ENCODE peak calls at places on chromosomes 13 and 19, in four cellular contexts. J, C, O and Q are unnamed samples.

GRCh38 chr19:45938733-45939319 is 24.2 kb upstream of the NANOS2 start:
- DNase-seq in J (no peak), C (no peak), O (no peak), Q (no peak)

GRCh38 chr13:37345869-37346268 is 240.4 kb upstream of the CSNK1A1L start:
- DNase-seq in J (no peak), C (no peak), O (no peak), Q (no peak)

GRCh38 chr19:31880283-31880682 is 465.1 kb upstream of the ZNF507 start:
- DNase-seq in J (peak; percentile 19), C (no peak), O (no peak), Q (no peak)

GRCh38 chr13:75226092-75226491 is 255.9 kb downstream of the TBC1D4 start:
- DNase-seq in J (no peak), C (no peak), O (peak; percentile 55), Q (no peak)

GRCh38 chr19:40687525-40688016 is 2.9 kb downstream of the NUMBL start:
- DNase-seq in J (peak; percentile 87), C (no peak), O (no peak), Q (peak; percentile 84)

GRCh38 chr13:27117947-27118346 is 53.7 kb downstream of the USP12 start:
- DNase-seq in J (no peak), C (no peak), O (no peak), Q (no peak)

GRCh38 chr19:45177817-45178261 is at the start of gene TRAPPC6A:
- DNase-seq in J (no peak), C (no peak), O (peak; percentile 36), Q (no peak)

GRCh38 chr19:45464861-45465427 is 2.9 kb upstream of the FOSB start:
- DNase-seq in J (no peak), C (no peak), O (no peak), Q (no peak)

GRCh38 chr19:6632002-6632621 is 37.8 kb downstream of the TNFSF14 start:
- DNase-seq in J (no peak), C (peak; percentile 55), O (peak; percentile 66), Q (peak; percentile 92)

GRCh38 chr13:51584731-51585191 is 499 bp downstream of the WDFY2 start:
- DNase-seq in J (peak; percentile 49), C (peak; percentile 55), O (peak; percentile 72), Q (peak; percentile 61)

GRCh38 chr19:53424968-53425597 is 6.7 kb upstream of the ZNF761 start:
- DNase-seq in J (peak; percentile 70), C (peak; percentile 41), O (peak; percentile 85), Q (peak; percentile 61)

GRCh38 chr13:101917475-101917810 is 465.0 kb downstream of the ITGBL1 start:
- DNase-seq in J (no peak), C (no peak), O (peak; percentile 36), Q (no peak)

GRCh38 chr19:33277434-33277833 is 24.9 kb downstream of the CEBPA start:
- DNase-seq in J (no peak), C (no peak), O (no peak), Q (no peak)

GRCh38 chr19:37472165-37472564 is 3.0 kb downstream of the ZNF570 start:
- DNase-seq in J (no peak), C (no peak), O (no peak), Q (no peak)

GRCh38 chr19:52592301-52592700 is 22.2 kb downstream of the ZNF701 start:
- DNase-seq in J (no peak), C (no peak), O (peak; percentile 18), Q (no peak)

GRCh38 chr19:4373601-4374441 is 26.5 kb downstream of the SH3GL1 start:
- DNase-seq in J (peak; percentile 55), C (no peak), O (no peak), Q (no peak)

GRCh38 chr13:44302233-44302632 is 71.4 kb upstream of the SERP2 start:
- DNase-seq in J (no peak), C (no peak), O (no peak), Q (no peak)

GRCh38 chr13:55263045-55263444 is 1877.7 kb upstream of the PRR20A start:
- DNase-seq in J (no peak), C (no peak), O (no peak), Q (no peak)

GRCh38 chr13:50617134-50617721 is 226.3 kb downstream of the DLEU7 start:
- DNase-seq in J (no peak), C (no peak), O (no peak), Q (no peak)

GRCh38 chr13:97660488-97661086 is 226.6 kb downstream of the RAP2A start:
- DNase-seq in J (peak; percentile 13), C (no peak), O (no peak), Q (no peak)

GRCh38 chr19:7918615-7919421 is 1.3 kb upstream of the SNAPC2 start:
- DNase-seq in J (no peak), C (no peak), O (no peak), Q (no peak)

GRCh38 chr19:46550684-46551083 is 50.4 kb upstream of the CALM3 start:
- DNase-seq in J (no peak), C (no peak), O (no peak), Q (no peak)

GRCh38 chr19:5292453-5292842 is 48.2 kb downstream of the PTPRS start:
- DNase-seq in J (no peak), C (no peak), O (no peak), Q (peak; percentile 29)

GRCh38 chr13:107586216-107586615 is 629.1 kb downstream of the LIG4 start:
- DNase-seq in J (no peak), C (no peak), O (no peak), Q (no peak)